ENCODE peak calls at places on chromosomes 2 and 18, in five cellular contexts. A is cardiac muscle cell, Q is hepatocyte, E is upper lobe of right lung, J is astrocyte. T is an unnamed sample.

GRCh38 chr2:241490444-241490760 is 18.0 kb downstream of the STK25 start:
- DNase-seq in Q (no peak), A (no peak), J (no peak), E (no peak), T (no peak)

GRCh38 chr18:57561728-57562423 is 24.6 kb downstream of the FECH start:
- DNase-seq in J (peak; percentile 20), Q (peak; percentile 69), A (peak; percentile 64), E (no peak), T (peak; percentile 49)

GRCh38 chr18:11669271-11669947 is 19.7 kb upstream of the GNAL start:
- DNase-seq in Q (no peak), E (no peak), J (no peak), A (no peak), T (no peak)

GRCh38 chr2:178106053-178106452 is 6.2 kb upstream of the RBM45 start:
- DNase-seq in J (no peak), E (no peak), Q (no peak), A (no peak), T (no peak)

GRCh38 chr2:202171246-202171833 is 67.1 kb downstream of the SUMO1 start:
- DNase-seq in A (peak; percentile 36), J (no peak), Q (peak; percentile 48), E (no peak), T (no peak)

GRCh38 chr2:209472871-209473270 is 49.0 kb downstream of the MAP2 start:
- DNase-seq in Q (no peak), E (no peak), A (peak; percentile 75), J (peak; percentile 32), T (no peak)

GRCh38 chr2:141490886-141491285 is 639.9 kb downstream of the LRP1B start:
- DNase-seq in A (no peak), E (no peak), J (no peak), Q (no peak), T (no peak)

GRCh38 chr2:176589956-176590509 is 320.8 kb downstream of the MTX2 start:
- DNase-seq in E (no peak), A (peak; percentile 79), J (no peak), Q (no peak), T (no peak)

GRCh38 chr18:35933982-35934381 is 38.5 kb upstream of the RMP24 start:
- DNase-seq in A (no peak), Q (no peak), J (no peak), E (no peak), T (no peak)

GRCh38 chr2:150335596-150335995 is 151.9 kb downstream of the RND3 start:
- DNase-seq in A (no peak), Q (no peak), E (no peak), J (no peak), T (no peak)

GRCh38 chr2:117631546-117631945 is 182.9 kb upstream of the DDX18 start:
- DNase-seq in Q (no peak), E (no peak), J (no peak), A (no peak), T (no peak)

GRCh38 chr18:61606759-61607158 is 273.5 kb downstream of the CDH20 start:
- DNase-seq in J (peak; percentile 88), Q (peak; percentile 70), A (peak; percentile 96), E (peak; percentile 70), T (peak; percentile 54)

GRCh38 chr18:43932140-43932539 is 654.9 kb upstream of the SYT4 start:
- DNase-seq in Q (peak; percentile 32), E (no peak), A (no peak), J (peak; percentile 2), T (no peak)

GRCh38 chr2:203811491-203812221 is 55.9 kb upstream of the CTLA4 start:
- DNase-seq in A (peak; percentile 84), Q (peak; percentile 61), E (peak; percentile 88), J (peak; percentile 94), T (peak; percentile 99)

GRCh38 chr2:193963472-193964119 is 1693.4 kb upstream of the SLC39A10 start:
- DNase-seq in Q (peak; percentile 56), J (peak; percentile 12), A (peak; percentile 73), E (no peak), T (peak; percentile 1)

DNA sequence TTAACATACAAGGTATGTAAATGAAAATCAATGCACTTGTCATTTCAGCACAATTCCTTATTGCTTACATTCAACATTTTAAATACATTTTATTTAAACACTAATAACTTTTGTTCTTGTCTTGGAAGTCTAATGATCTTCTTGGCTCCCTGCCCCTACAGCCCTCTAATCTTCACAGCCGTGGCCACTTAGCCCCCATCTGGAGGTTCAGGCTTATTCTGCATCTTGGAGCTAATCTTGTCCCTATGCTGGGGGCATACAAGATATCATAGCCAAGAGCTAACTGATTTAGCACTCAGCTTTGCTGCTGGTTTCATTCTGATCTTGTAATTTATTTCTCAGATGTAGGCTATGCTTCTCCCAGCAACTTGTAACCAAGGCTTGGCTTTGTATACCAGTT is 140.8 kb downstream of the TMEFF2 start:
- DNase-seq in Q (no peak), J (no peak), A (no peak), E (no peak), T (no peak)
- H3K9me3 ChIP-seq in Q (no peaks in the 10 kb centered on the region), J (no peaks in the 10 kb centered on the region), A (no peaks in the 10 kb centered on the region), E (no peaks in the 10 kb centered on the region), T (no peaks in the 10 kb centered on the region)

GRCh38 chr2:219000569-219000960 is 7.3 kb upstream of the CRYBA2 start:
- DNase-seq in J (no peak), E (no peak), Q (no peak), A (no peak), T (no peak)

GRCh38 chr2:219003267-219003634 is 10.0 kb upstream of the CRYBA2 start:
- DNase-seq in J (no peak), E (no peak), Q (no peak), A (no peak), T (no peak)

GRCh38 chr2:219002395-219003266 is 9.4 kb upstream of the CRYBA2 start:
- DNase-seq in E (peak; percentile 90), Q (peak; percentile 89), A (peak; percentile 43), J (no peak), T (peak; percentile 72)

GRCh38 chr2:219001100-219001576 is 7.9 kb upstream of the CRYBA2 start:
- DNase-seq in E (no peak), J (no peak), Q (peak; percentile 31), A (no peak), T (no peak)

DNA sequence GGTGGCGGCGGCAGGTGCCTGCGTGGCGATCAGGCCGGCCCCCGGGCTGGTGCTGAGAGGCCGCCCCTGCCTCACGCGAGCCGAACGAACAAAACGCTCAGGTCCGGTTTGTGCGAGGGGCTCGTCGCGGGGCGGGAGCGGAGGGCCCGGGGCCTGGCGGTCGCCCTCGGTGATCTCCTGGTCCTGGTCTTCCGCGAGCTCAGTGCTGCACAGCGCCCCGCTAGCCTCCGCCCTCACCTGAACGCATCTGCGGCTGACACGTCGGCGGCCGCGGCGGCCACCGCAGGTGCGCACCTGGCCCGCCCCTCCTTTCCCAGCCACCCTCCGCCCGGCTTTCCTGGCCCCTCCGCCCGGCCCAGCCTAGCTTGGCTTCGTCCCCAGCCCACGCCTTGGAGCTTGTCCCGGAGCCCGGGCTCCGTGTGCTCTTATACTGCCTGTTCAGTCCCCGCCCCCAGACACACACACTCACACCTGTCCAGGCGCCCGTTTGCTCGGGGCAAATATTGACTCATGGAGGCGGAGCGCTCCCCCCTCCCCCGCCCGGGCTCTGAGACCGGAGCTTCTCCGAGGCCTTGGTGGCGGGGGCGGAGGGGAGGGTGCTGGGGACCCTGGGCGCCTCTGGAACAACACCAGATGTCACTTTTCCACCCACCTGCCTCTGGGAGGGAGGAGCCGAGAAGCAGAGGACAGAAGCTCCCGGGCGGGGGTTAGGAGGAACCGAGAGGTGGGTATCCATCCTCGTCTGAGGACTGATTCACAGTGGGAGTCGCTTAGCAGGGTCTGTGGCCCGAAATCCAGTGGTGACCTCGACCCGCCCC is 8.6 kb upstream of the CRYBA2 start:
- DNase-seq in E (peak; percentile 94), Q (peak; percentile 95), A (no peak), J (no peak), T (peak; percentile 93)
- H3K27me3 ChIP-seq in E (peaks cover 76% of the 10 kb centered on the region), Q (peaks cover 79% of the 10 kb centered on the region), A (peaks cover 91% of the 10 kb centered on the region), J (peaks cover 75% of the 10 kb centered on the region), T (peaks cover 51% of the 10 kb centered on the region)

DNA sequence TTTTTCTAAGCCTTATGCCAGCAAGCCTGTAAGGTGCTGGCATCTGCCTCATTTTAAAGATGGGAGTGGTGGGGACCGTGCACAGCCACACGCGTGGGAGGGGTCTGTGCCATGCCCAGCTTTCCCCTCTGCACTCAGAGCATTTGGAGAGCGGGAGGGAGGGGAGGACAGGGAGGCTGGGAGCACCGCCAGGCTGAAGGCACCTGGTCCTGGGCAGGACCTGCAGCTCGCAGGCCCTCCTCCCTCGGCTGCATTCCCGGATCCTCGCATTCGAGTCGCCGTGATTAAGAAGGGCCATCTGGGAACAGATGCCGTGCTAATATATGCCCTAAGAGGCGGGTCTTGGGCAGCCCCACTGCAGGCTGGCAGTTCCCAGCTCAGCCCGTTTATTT is 84.0 kb downstream of the PTGR3 start:
- DNase-seq in E (no peak), A (no peak), Q (no peak), J (no peak), T (no peak)
- H3K4me3 ChIP-seq in E (no peak overlapping the region), A (no peak overlapping the region), Q (no peak overlapping the region), J (no peak overlapping the region), T (no peak overlapping the region)

DNA sequence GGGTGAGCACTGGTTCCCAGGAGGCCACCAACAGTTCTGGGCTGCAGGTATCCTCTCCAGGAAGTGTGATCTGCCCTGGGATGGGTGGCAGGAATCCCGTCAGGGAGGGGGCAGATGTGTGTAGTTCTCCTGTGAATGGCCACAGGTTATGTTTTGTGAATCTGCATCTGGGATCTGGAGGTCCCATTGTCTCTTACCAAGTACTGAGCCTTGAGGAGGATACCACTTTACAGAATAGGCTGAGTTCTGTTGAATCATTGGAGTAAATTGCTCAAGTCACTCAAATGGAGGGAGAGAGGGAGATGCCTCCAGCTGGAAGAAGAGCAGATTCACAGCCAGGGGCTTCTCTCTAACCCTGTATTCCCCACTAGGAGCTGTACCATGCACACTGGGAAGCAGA is 168.2 kb downstream of the ANKRD30B start:
- DNase-seq in A (no peak), Q (no peak), J (no peak), E (no peak), T (no peak)
- H3K9me3 ChIP-seq in A (no peaks in the 10 kb centered on the region), Q (no peaks in the 10 kb centered on the region), J (peaks cover 20% of the 10 kb centered on the region), E (no peaks in the 10 kb centered on the region), T (no peaks in the 10 kb centered on the region)

T was measured in small intestine.